ENCODE peak calls at places on chromosomes 5 and 9, in six cellular contexts. G is GM23338, I is nephron progenitor cell, O is body of pancreas, C is amniotic stem cell, T is tibial artery. K is an unnamed sample.

GRCh38 chr9:95725045-95725444 is 150.4 kb upstream of the ERCC6L2 start:
- DNase-seq in O (no peak), G (no peak), T (no peak), I (no peak), C (no peak), K (no peak)

GRCh38 chr5:170467000-170467707 is 36.7 kb upstream of the KCNIP1 start:
- DNase-seq in I (no peak), G (no peak), O (peak), T (no peak), C (peak), K (peak)

GRCh38 chr5:77103457-77103856 is 16.4 kb upstream of the ZBED3 start:
- DNase-seq in O (no peak), C (no peak), T (no peak), I (no peak), G (no peak), K (no peak)

GRCh38 chr5:121867403-121867802 is 15.7 kb downstream of the FTMT start:
- DNase-seq in C (no peak), I (no peak), O (no peak), G (peak), T (no peak), K (no peak)

GRCh38 chr5:17180957-17181723 is 36.3 kb upstream of the BASP1 start:
- DNase-seq in C (peak), G (no peak), O (no peak), T (no peak), I (no peak), K (peak)

GRCh38 chr5:3197237-3197636 is 398.4 kb upstream of the IRX1 start:
- DNase-seq in G (no peak), C (no peak), O (no peak), T (no peak), I (no peak), K (no peak)

GRCh38 chr9:1048853-1049252 is 1.3 kb upstream of the DMRT2 start:
- DNase-seq in O (no peak), T (no peak), C (no peak), I (no peak), G (no peak), K (no peak)

GRCh38 chr9:137129089-137129455 is 9.9 kb upstream of the GRIN1 start:
- DNase-seq in G (peak), T (no peak), O (peak), I (peak), C (no peak), K (no peak)

GRCh38 chr9:137008312-137008711 is 11.9 kb upstream of the CLIC3 start:
- DNase-seq in I (no peak), O (no peak), T (no peak), G (no peak), C (no peak), K (no peak)

GRCh38 chr9:110076894-110077725 is 130.8 kb downstream of the C9orf152 start:
- DNase-seq in C (no peak), G (no peak), O (no peak), I (no peak), T (no peak), K (peak)

GRCh38 chr5:33938881-33939280 is 2.7 kb downstream of the RXFP3 start:
- DNase-seq in I (no peak), G (no peak), O (no peak), C (no peak), T (no peak), K (no peak)

GRCh38 chr9:98375138-98375726 is 119.8 kb upstream of the TBC1D2 start:
- DNase-seq in I (no peak), T (no peak), O (no peak), G (no peak), C (peak), K (peak)

GRCh38 chr9:79573697-79573976 is 1.9 kb downstream of the TLE4 start:
- DNase-seq in O (no peak), G (no peak), C (no peak), I (no peak), T (no peak), K (no peak)

GRCh38 chr5:173283318-173284288 is 44.6 kb downstream of the STC2 start:
- DNase-seq in T (peak), C (peak), G (peak), I (peak), O (peak), K (peak)

GRCh38 chr9:131500939-131501541 is 1.7 kb upstream of the POMT1 start:
- DNase-seq in T (no peak), G (no peak), C (no peak), O (no peak), I (no peak), K (peak)

GRCh38 chr5:981466-981865 is 27.1 kb upstream of the NKD2 start:
- DNase-seq in O (no peak), C (no peak), I (no peak), T (peak), G (peak), K (no peak)

GRCh38 chr5:603081-603998 is 8.8 kb upstream of the CEP72 start:
- DNase-seq in C (no peak), I (no peak), O (no peak), G (no peak), T (peak), K (no peak)

GRCh38 chr5:163379298-163380155 is 57.9 kb upstream of the CCNG1 start:
- DNase-seq in O (peak), T (no peak), C (peak), I (no peak), G (no peak), K (peak)

GRCh38 chr5:1244255-1244654 is 19.1 kb downstream of the SLC6A18 start:
- DNase-seq in O (no peak), I (no peak), C (no peak), T (no peak), G (no peak), K (no peak)

GRCh38 chr5:168908207-168908606 is 329.0 kb upstream of the PANK3 start:
- DNase-seq in T (no peak), C (no peak), O (no peak), I (no peak), G (no peak), K (peak)

GRCh38 chr9:72680593-72681317 is 159.3 kb downstream of the TMC1 start:
- DNase-seq in I (no peak), C (no peak), G (peak), T (no peak), O (no peak), K (no peak)

GRCh38 chr9:85522459-85523092 is 219.2 kb downstream of the AGTPBP1 start:
- DNase-seq in G (peak), O (peak), C (no peak), T (no peak), I (peak), K (peak)

GRCh38 chr5:66596791-66597757 is 881 bp downstream of the MAST4 start:
- DNase-seq in O (peak), T (no peak), C (no peak), I (peak), G (peak), K (peak)

GRCh38 chr9:124428751-124429529 is 13.7 kb upstream of the PSMB7 start:
- DNase-seq in C (no peak), I (no peak), T (no peak), G (no peak), O (no peak), K (no peak)

GRCh38 chr5:103561670-103562069 is 919 bp downstream of the NUDT12 start:
- DNase-seq in T (no peak), I (no peak), C (no peak), G (no peak), O (no peak), K (no peak)

GRCh38 chr5:136082390-136083193 is 50.1 kb upstream of the SMAD5 start:
- DNase-seq in O (peak), T (peak), G (peak), C (peak), I (peak), K (peak)

GRCh38 chr5:12566441-12566840 is 662.2 kb upstream of the CTNND2 start:
- DNase-seq in O (no peak), I (no peak), G (no peak), C (no peak), T (no peak), K (no peak)

GRCh38 chr9:97773723-97774122 is 76.6 kb upstream of the XPA start:
- DNase-seq in I (no peak), G (no peak), T (no peak), C (no peak), O (no peak), K (peak)

GRCh38 chr5:157529002-157529401 is 46.6 kb downstream of the ADAM19 start:
- DNase-seq in T (no peak), G (no peak), C (no peak), O (no peak), I (no peak), K (no peak)

GRCh38 chr5:56512314-56512996 is 279.3 kb upstream of the ANKRD55 start:
- DNase-seq in T (peak), G (no peak), C (no peak), I (no peak), O (no peak), K (no peak)

GRCh38 chr9:107131108-107131799 is 151.8 kb upstream of the RAD23B start:
- DNase-seq in G (no peak), O (no peak), I (no peak), C (no peak), T (no peak), K (no peak)

GRCh38 chr5:125798311-125798710 is 624.9 kb upstream of the GRAMD2B start:
- DNase-seq in G (peak), C (peak), T (no peak), O (no peak), I (peak), K (peak)

GRCh38 chr9:128733256-128733655 is 9.3 kb upstream of the ZDHHC12 start:
- DNase-seq in I (peak), T (no peak), G (peak), C (peak), O (peak), K (peak)

GRCh38 chr5:140141241-140141640 is 15.5 kb downstream of the IGIP start:
- DNase-seq in T (no peak), G (no peak), C (no peak), O (no peak), I (no peak), K (peak)

GRCh38 chr5:134763221-134763620 is 4.6 kb downstream of the DDX46 start:
- DNase-seq in O (no peak), C (no peak), T (no peak), I (no peak), G (no peak), K (no peak)

GRCh38 chr5:109833946-109834345 is 144.2 kb downstream of the MAN2A1 start:
- DNase-seq in I (no peak), O (no peak), T (no peak), G (no peak), C (no peak), K (no peak)

GRCh38 chr5:399296-400281 is 43.4 kb upstream of the EXOC3 start:
- DNase-seq in I (peak), O (peak), G (peak), C (peak), T (peak), K (peak)

GRCh38 chr5:78586251-78586650 is 62.3 kb downstream of the LHFPL2 start:
- DNase-seq in G (no peak), I (no peak), O (peak), T (no peak), C (peak), K (peak)

GRCh38 chr9:15138357-15138686 is 168.7 kb downstream of the TTC39B start:
- DNase-seq in C (no peak), G (peak), I (no peak), O (no peak), T (no peak), K (no peak)

K was measured in GM03348.